ENCODE peak calls at places on chromosomes 6 and 20, in four cellular contexts. E is Panc1, C is heart left ventricle, J is lower lobe of right lung. A is an unnamed sample. For H3K9me3, the result is how much of the 10 kb centered on the place peaks cover.

GRCh38 chr20:11216451-11217314 is 542.9 kb upstream of the JAG1 start:
- ATAC-seq in E (peak), C (no peak), J (no peak), A (peak)

GRCh38 chr6:142728910-142729481 is 216.0 kb downstream of the HIVEP2 start:
- ATAC-seq in E (no peak), C (no peak), J (no peak), A (peak)

GRCh38 chr6:150830409-150831165 is 34.9 kb upstream of the MTHFD1L start:
- ATAC-seq in E (no peak), C (no peak), J (no peak), A (no peak)

GRCh38 chr6:11712760-11713159 is 65.8 kb downstream of the ADTRP start:
- ATAC-seq in E (no peak), C (no peak), J (peak), A (peak)

GRCh38 chr20:62637110-62637509 is 5.2 kb upstream of the SLCO4A1 start:
- ATAC-seq in E (no peak), C (no peak), J (no peak), A (no peak)

GRCh38 chr6:166834049-166834448 is 122.3 kb downstream of the RNASET2 start:
- ATAC-seq in E (no peak), C (no peak), J (no peak), A (no peak)

GRCh38 chr6:37624121-37624520 is 73.6 kb downstream of the MDGA1 start:
- ATAC-seq in E (peak), C (no peak), J (no peak), A (no peak)

GRCh38 chr6:149884215-149884614 is 13.7 kb downstream of the RAET1E start:
- ATAC-seq in E (peak), C (no peak), J (peak), A (peak)

GRCh38 chr20:62321521-62321948 is 18.7 kb downstream of the ADRM1 start:
- ATAC-seq in E (peak), C (no peak), J (peak), A (peak)

GRCh38 chr20:31490752-31491151 is 15.7 kb downstream of the REM1 start:
- ATAC-seq in E (no peak), C (no peak), J (no peak), A (no peak)

GRCh38 chr20:31494131-31494530 is 19.0 kb downstream of the REM1 start:
- ATAC-seq in E (peak), C (no peak), J (no peak), A (no peak)

GRCh38 chr20:31488171-31488570 is 13.1 kb downstream of the REM1 start:
- ATAC-seq in E (no peak), C (no peak), J (no peak), A (no peak)

GRCh38 chr20:31485450-31486339 is 10.6 kb downstream of the REM1 start:
- ATAC-seq in E (peak), C (peak), J (peak), A (peak)

GRCh38 chr20:31489152-31489551 is 14.1 kb downstream of the REM1 start:
- ATAC-seq in E (no peak), C (no peak), J (no peak), A (no peak)
- H3K9me3 ChIP-seq in E (under half), C (under half), J (under half), A (under half)

GRCh38 chr20:56018194-56018593 is 12.9 kb upstream of the CBLN4 start:
- ATAC-seq in E (no peak), C (no peak), J (no peak), A (no peak)
- H3K9me3 ChIP-seq in E (under half), C (under half), J (under half), A (under half)

GRCh38 chr20:29314294-29314693 is 1943.2 kb upstream of the DEFB115 start:
- ATAC-seq in E (no peak), C (no peak), J (no peak), A (no peak)
- H3K9me3 ChIP-seq in E (under half), C (under half), J (under half), A (under half)

GRCh38 chr6:137211910-137212309 is 7.3 kb downstream of the IFNGR1 start:
- ATAC-seq in E (no peak), C (no peak), J (no peak), A (no peak)

GRCh38 chr6:137213331-137213740 is 5.8 kb downstream of the IFNGR1 start:
- ATAC-seq in E (no peak), C (no peak), J (no peak), A (peak)

GRCh38 chr6:137208279-137208678 is 10.9 kb downstream of the IFNGR1 start:
- ATAC-seq in E (no peak), C (no peak), J (no peak), A (no peak)

GRCh38 chr6:137213813-137214212 is 5.4 kb downstream of the IFNGR1 start:
- ATAC-seq in E (no peak), C (no peak), J (no peak), A (no peak)

GRCh38 chr6:137210903-137211302 is 8.3 kb downstream of the IFNGR1 start:
- ATAC-seq in E (no peak), C (peak), J (peak), A (no peak)
- H3K9me3 ChIP-seq in E (under half), C (under half), J (under half), A (under half)

GRCh38 chr20:55678126-55678525 is 327.2 kb downstream of the CBLN4 start:
- ATAC-seq in E (no peak), C (no peak), J (no peak), A (no peak)
- H3K9me3 ChIP-seq in E (under half), C (under half), J (under half), A (under half)

DNA sequence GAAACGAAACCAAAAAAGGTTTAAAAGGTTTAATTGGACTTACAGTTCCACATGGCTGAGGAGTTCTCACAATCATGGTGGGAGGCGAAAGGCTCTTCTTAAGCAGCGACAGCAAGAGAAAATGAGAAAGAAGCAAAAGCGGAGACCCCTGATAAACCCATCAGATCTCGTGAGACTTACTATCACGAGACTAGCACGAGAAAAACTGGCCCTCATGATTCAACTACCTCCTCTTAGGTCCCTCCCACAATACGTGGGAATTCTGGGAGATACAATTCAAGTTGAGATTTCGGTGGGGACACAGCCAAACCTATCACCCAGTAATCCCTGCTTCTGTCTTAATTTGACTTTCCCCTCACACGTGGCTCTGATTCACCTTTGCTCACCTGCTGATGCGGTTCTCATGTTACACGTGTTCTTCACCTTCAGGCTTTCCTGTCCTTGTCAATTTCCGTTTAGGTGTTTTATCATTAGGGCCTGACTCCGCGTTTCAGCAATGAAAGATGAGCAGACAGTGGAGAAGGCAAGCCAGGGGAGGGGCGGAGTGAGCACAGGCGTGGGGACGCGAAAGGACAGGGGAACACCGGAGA is 57.1 kb downstream of the AGPAT4 start:
- ATAC-seq in E (peak), C (no peak), J (no peak), A (no peak)
- H3K9me3 ChIP-seq in E (under half), C (under half), J (under half), A (under half)

GRCh38 chr6:30283761-30284160 is 43.0 kb upstream of the TRIM39 start:
- ATAC-seq in E (peak), C (no peak), J (no peak), A (no peak)
- H3K9me3 ChIP-seq in E (under half), C (under half), J (half or more), A (half or more)

GRCh38 chr20:46501961-46502360 is 11.4 kb downstream of the ZNF334 start:
- ATAC-seq in E (no peak), C (no peak), J (no peak), A (no peak)

GRCh38 chr20:46505501-46505900 is 7.9 kb downstream of the ZNF334 start:
- ATAC-seq in E (no peak), C (no peak), J (no peak), A (no peak)

GRCh38 chr20:46501337-46501942 is 11.9 kb downstream of the ZNF334 start:
- ATAC-seq in E (no peak), C (no peak), J (no peak), A (no peak)
- H3K9me3 ChIP-seq in E (under half), C (under half), J (under half), A (under half)

GRCh38 chr20:434221-434620 is 26.1 kb downstream of the RBCK1 start:
- ATAC-seq in E (no peak), C (no peak), J (no peak), A (no peak)

GRCh38 chr20:433300-433975 is 25.3 kb downstream of the RBCK1 start:
- ATAC-seq in E (no peak), C (peak), J (no peak), A (no peak)

GRCh38 chr20:432208-432607 is 24.1 kb downstream of the RBCK1 start:
- ATAC-seq in E (no peak), C (no peak), J (no peak), A (no peak)

GRCh38 chr20:431012-431904 is 23.2 kb downstream of the RBCK1 start:
- ATAC-seq in E (peak), C (peak), J (peak), A (peak)

GRCh38 chr20:432677-433299 is 24.7 kb downstream of the RBCK1 start:
- ATAC-seq in E (no peak), C (no peak), J (no peak), A (no peak)
- H3K9me3 ChIP-seq in E (under half), C (under half), J (under half), A (under half)

A was measured in gastroesophageal sphincter.